ENCODE peak calls at places on chromosomes 6 and 20, in five cellular contexts. Q, I, B, O and P are unnamed samples.

GRCh38 chr6:80469977-80470376 is 363.5 kb downstream of the BCKDHB start:
- DNase-seq in B (no peak), O (no peak), I (no peak), Q (no peak), P (no peak)

GRCh38 chr6:154842828-154843227 is 109.6 kb downstream of the SCAF8 start:
- DNase-seq in B (no peak), Q (no peak), I (no peak), O (no peak), P (no peak)

GRCh38 chr20:31515775-31516107 is 1.5 kb downstream of the HM13 start:
- DNase-seq in Q (no peak), B (no peak), O (no peak), I (no peak), P (no peak)

GRCh38 chr6:52063584-52064400 is 23.6 kb downstream of the PKHD1 start:
- DNase-seq in B (peak; percentile 4), O (peak; percentile 36), I (no peak), Q (no peak), P (peak; percentile 48)

GRCh38 chr6:36118550-36119107 is 11.7 kb upstream of the MAPK13 start:
- DNase-seq in O (no peak), Q (no peak), I (no peak), B (no peak), P (no peak)

GRCh38 chr20:21450572-21450971 is 53.2 kb upstream of the NKX2-4 start:
- DNase-seq in O (peak; percentile 22), Q (no peak), I (no peak), B (peak; percentile 4), P (no peak)

GRCh38 chr6:17015144-17015543 is 86.7 kb upstream of the STMND1 start:
- DNase-seq in B (peak; percentile 68), Q (no peak), I (no peak), O (no peak), P (no peak)

GRCh38 chr20:36950432-36951197 is 893 bp downstream of the SAMHD1 start:
- DNase-seq in B (peak; percentile 23), I (no peak), Q (no peak), O (peak; percentile 16), P (peak; percentile 50)

GRCh38 chr6:27135087-27135657 is 112.3 kb upstream of the PRSS16 start:
- DNase-seq in I (no peak), B (no peak), Q (no peak), O (no peak), P (no peak)

GRCh38 chr20:13611726-13612125 is 27.0 kb downstream of the TASP1 start:
- DNase-seq in B (no peak), I (no peak), O (no peak), Q (no peak), P (no peak)

GRCh38 chr20:37071481-37071911 is 24.3 kb downstream of the RBL1 start:
- DNase-seq in B (peak; percentile 77), Q (no peak), I (peak; percentile 81), O (no peak), P (no peak)

GRCh38 chr6:106746660-106747059 is 117.3 kb downstream of the QRSL1 start:
- DNase-seq in I (no peak), O (peak; percentile 94), Q (no peak), B (peak; percentile 87), P (peak; percentile 59)

GRCh38 chr6:121858976-121859375 is 423.5 kb downstream of the GJA1 start:
- DNase-seq in O (no peak), I (no peak), B (no peak), Q (no peak), P (no peak)

GRCh38 chr6:121856296-121856695 is 420.9 kb downstream of the GJA1 start:
- DNase-seq in Q (no peak), B (peak; percentile 44), I (no peak), O (no peak), P (no peak)

GRCh38 chr6:121858310-121858709 is 422.9 kb downstream of the GJA1 start:
- DNase-seq in B (no peak), Q (no peak), O (no peak), I (no peak), P (no peak)

GRCh38 chr6:121857551-121857950 is 422.1 kb downstream of the GJA1 start:
- DNase-seq in O (no peak), Q (no peak), I (no peak), B (no peak), P (no peak)
- TF ChIP-seq CTCF in O (no peak), Q (no peak), I (no peak), B (no peak), P (no peak)

GRCh38 chr20:63182425-63182824 is 33.5 kb downstream of the YTHDF1 start:
- DNase-seq in B (no peak), O (no peak), I (no peak), Q (no peak), P (no peak)

GRCh38 chr20:63182946-63183415 is 33.0 kb downstream of the YTHDF1 start:
- DNase-seq in B (no peak), O (no peak), I (no peak), Q (no peak), P (no peak)

GRCh38 chr20:63181226-63181625 is 34.7 kb downstream of the YTHDF1 start:
- DNase-seq in B (no peak), Q (no peak), I (no peak), O (no peak), P (no peak)

GRCh38 chr20:63185215-63185796 is 30.6 kb downstream of the YTHDF1 start:
- DNase-seq in B (no peak), O (no peak), Q (no peak), I (no peak), P (no peak)

GRCh38 chr20:63183422-63184146 is 32.3 kb downstream of the YTHDF1 start:
- DNase-seq in I (no peak), Q (peak; percentile 54), B (no peak), O (peak; percentile 54), P (peak; percentile 78)
- TF ChIP-seq CTCF in I (peak; percentile 74), Q (peak; percentile 83), B (peak; percentile 92), O (peak; percentile 70), P (peak; percentile 93)

DNA sequence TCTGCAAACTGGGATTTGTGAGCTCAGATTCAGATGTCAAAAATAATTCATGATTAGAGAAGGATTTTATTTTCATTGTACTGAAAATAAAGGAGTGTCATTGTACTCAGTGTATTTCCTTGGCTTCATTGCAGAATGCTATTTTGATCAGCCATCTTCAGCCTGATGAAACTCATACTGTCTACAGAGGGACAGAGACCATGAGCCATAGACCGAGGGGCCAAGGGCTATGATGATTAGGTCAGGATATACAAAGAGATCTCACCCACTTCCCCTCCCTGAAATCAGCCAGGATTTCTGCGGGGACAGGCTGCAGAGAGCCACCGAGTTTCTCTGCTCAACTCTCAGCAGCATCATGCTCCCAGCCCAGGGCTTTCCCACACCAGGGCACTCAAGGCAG is 47.0 kb downstream of the ALDH8A1 start:
- DNase-seq in I (no peak), B (no peak), O (no peak), Q (no peak), P (no peak)
- TF ChIP-seq CTCF in I (no peak), B (no peak), O (no peak), Q (no peak), P (no peak)

DNA sequence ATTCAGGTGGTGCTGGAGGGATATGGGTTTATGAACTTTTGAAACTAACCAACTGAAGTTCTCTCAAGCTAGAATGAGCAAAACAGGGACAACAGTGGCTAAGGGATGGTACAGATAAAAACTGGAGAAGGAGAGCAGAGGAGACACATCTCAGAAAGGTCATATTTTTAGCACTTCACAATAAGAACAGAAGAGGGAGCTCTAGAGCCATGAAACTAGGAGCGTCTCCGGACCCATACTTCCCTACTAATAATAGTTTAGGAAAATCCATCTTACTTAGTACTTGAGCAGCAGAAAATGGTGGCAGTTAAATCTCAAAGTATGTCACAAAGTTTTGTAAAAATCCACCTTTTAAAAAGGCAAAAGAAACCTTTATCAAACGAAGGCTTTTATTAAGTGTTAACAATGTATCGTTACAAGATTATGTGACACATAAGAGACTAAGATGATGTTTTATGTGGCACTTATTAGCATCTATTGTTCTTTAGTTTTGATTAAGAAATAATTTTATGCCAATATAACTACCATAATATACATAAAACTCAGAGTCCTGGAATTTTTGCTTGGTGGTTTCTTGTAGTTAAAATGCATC is 278.6 kb downstream of the TBC1D32 start:
- DNase-seq in Q (no peak), B (peak; percentile 57), O (peak; percentile 42), I (no peak), P (peak; percentile 33)
- TF ChIP-seq CTCF in Q (peak; percentile 80), B (peak; percentile 89), O (peak; percentile 59), I (peak; percentile 83), P (peak; percentile 42)